ENCODE peak calls at places on chromosomes 4 and X, in eight cellular contexts. One of them, this sample, is unnamed.

GRCh38 chr4:104795264-104795934 is 300.7 kb upstream of the CXXC4 start:
- DNase-seq in occipital lobe: no peak
- DNase-seq in activated naive CD4-positive, alpha-beta T cell treated with anti-CD3 and anti-CD28 coated beads, Interleukin-2, amount 10 ng/mL, durations not matched to agents 7 days and 5 days: no peak
- DNase-seq in adipocyte: no peak
- DNase-seq in stimulated activated CD4-positive, alpha-beta T cell treated with anti-CD3 and anti-CD28 coated beads, Interleukin-4, amount 100 ng/mL, for 4 hours: no peak
- DNase-seq in hepatocyte: no peak
- DNase-seq in H9: no peak
- DNase-seq in GM04504: no peak
- DNase-seq in this sample: no peak

GRCh38 chr4:164616961-164617360 is 137.0 kb upstream of the SMIM31 start:
- DNase-seq in GM04504: no peak
- DNase-seq in activated naive CD4-positive, alpha-beta T cell treated with anti-CD3 and anti-CD28 coated beads, Interleukin-2, amount 10 ng/mL, durations not matched to agents 7 days and 5 days: no peak
- DNase-seq in stimulated activated CD4-positive, alpha-beta T cell treated with anti-CD3 and anti-CD28 coated beads, Interleukin-4, amount 100 ng/mL, for 4 hours: no peak
- DNase-seq in hepatocyte: no peak
- DNase-seq in occipital lobe: no peak
- DNase-seq in H9: no peak
- DNase-seq in adipocyte: no peak
- DNase-seq in this sample: no peak

GRCh38 chr4:6763330-6763851 is 19.1 kb upstream of the KIAA0232 start:
- DNase-seq in GM04504: no peak
- DNase-seq in H9: no peak
- DNase-seq in stimulated activated CD4-positive, alpha-beta T cell treated with anti-CD3 and anti-CD28 coated beads, Interleukin-4, amount 100 ng/mL, for 4 hours: no peak
- DNase-seq in adipocyte: no peak
- DNase-seq in occipital lobe: no peak
- DNase-seq in hepatocyte: no peak
- DNase-seq in activated naive CD4-positive, alpha-beta T cell treated with anti-CD3 and anti-CD28 coated beads, Interleukin-2, amount 10 ng/mL, durations not matched to agents 7 days and 5 days: no peak
- DNase-seq in this sample: peak; percentile 68

GRCh38 chr4:83725076-83726074 is 189.5 kb downstream of the GPAT3 start:
- DNase-seq in GM04504: no peak
- DNase-seq in hepatocyte: no peak
- DNase-seq in adipocyte: no peak
- DNase-seq in H9: no peak
- DNase-seq in occipital lobe: no peak
- DNase-seq in activated naive CD4-positive, alpha-beta T cell treated with anti-CD3 and anti-CD28 coated beads, Interleukin-2, amount 10 ng/mL, durations not matched to agents 7 days and 5 days: no peak
- DNase-seq in stimulated activated CD4-positive, alpha-beta T cell treated with anti-CD3 and anti-CD28 coated beads, Interleukin-4, amount 100 ng/mL, for 4 hours: no peak
- DNase-seq in this sample: no peak

GRCh38 chr4:972651-973424 is 531 bp downstream of the DGKQ start:
- DNase-seq in activated naive CD4-positive, alpha-beta T cell treated with anti-CD3 and anti-CD28 coated beads, Interleukin-2, amount 10 ng/mL, durations not matched to agents 7 days and 5 days: peak; percentile 78
- DNase-seq in H9: no peak
- DNase-seq in stimulated activated CD4-positive, alpha-beta T cell treated with anti-CD3 and anti-CD28 coated beads, Interleukin-4, amount 100 ng/mL, for 4 hours: peak; percentile 61
- DNase-seq in occipital lobe: no peak
- DNase-seq in hepatocyte: peak; percentile 57
- DNase-seq in adipocyte: peak; percentile 64
- DNase-seq in GM04504: no peak
- DNase-seq in this sample: peak; percentile 70

GRCh38 chr4:54929459-54929858 is 195.9 kb downstream of the KDR start:
- DNase-seq in H9: no peak
- DNase-seq in adipocyte: peak; percentile 1
- DNase-seq in GM04504: no peak
- DNase-seq in hepatocyte: no peak
- DNase-seq in occipital lobe: no peak
- DNase-seq in stimulated activated CD4-positive, alpha-beta T cell treated with anti-CD3 and anti-CD28 coated beads, Interleukin-4, amount 100 ng/mL, for 4 hours: no peak
- DNase-seq in activated naive CD4-positive, alpha-beta T cell treated with anti-CD3 and anti-CD28 coated beads, Interleukin-2, amount 10 ng/mL, durations not matched to agents 7 days and 5 days: no peak
- DNase-seq in this sample: no peak

GRCh38 chr4:80202784-80203553 is 5.7 kb downstream of the PRDM8 start:
- DNase-seq in adipocyte: peak; percentile 71
- DNase-seq in H9: peak; percentile 66
- DNase-seq in activated naive CD4-positive, alpha-beta T cell treated with anti-CD3 and anti-CD28 coated beads, Interleukin-2, amount 10 ng/mL, durations not matched to agents 7 days and 5 days: peak; percentile 76
- DNase-seq in occipital lobe: no peak
- DNase-seq in GM04504: no peak
- DNase-seq in hepatocyte: peak; percentile 38
- DNase-seq in stimulated activated CD4-positive, alpha-beta T cell treated with anti-CD3 and anti-CD28 coated beads, Interleukin-4, amount 100 ng/mL, for 4 hours: peak; percentile 34
- DNase-seq in this sample: no peak

GRCh38 chr4:41611881-41612871 is 74.2 kb downstream of the LIMCH1 start:
- DNase-seq in stimulated activated CD4-positive, alpha-beta T cell treated with anti-CD3 and anti-CD28 coated beads, Interleukin-4, amount 100 ng/mL, for 4 hours: no peak
- DNase-seq in activated naive CD4-positive, alpha-beta T cell treated with anti-CD3 and anti-CD28 coated beads, Interleukin-2, amount 10 ng/mL, durations not matched to agents 7 days and 5 days: no peak
- DNase-seq in occipital lobe: peak; percentile 77
- DNase-seq in hepatocyte: peak; percentile 55
- DNase-seq in H9: peak; percentile 36
- DNase-seq in adipocyte: peak; percentile 39
- DNase-seq in GM04504: peak; percentile 35
- DNase-seq in this sample: peak; percentile 45

GRCh38 chr4:10605746-10606482 is 78.7 kb downstream of the CLNK start:
- DNase-seq in GM04504: no peak
- DNase-seq in activated naive CD4-positive, alpha-beta T cell treated with anti-CD3 and anti-CD28 coated beads, Interleukin-2, amount 10 ng/mL, durations not matched to agents 7 days and 5 days: no peak
- DNase-seq in hepatocyte: no peak
- DNase-seq in stimulated activated CD4-positive, alpha-beta T cell treated with anti-CD3 and anti-CD28 coated beads, Interleukin-4, amount 100 ng/mL, for 4 hours: no peak
- DNase-seq in occipital lobe: no peak
- DNase-seq in adipocyte: peak; percentile 47
- DNase-seq in H9: no peak
- DNase-seq in this sample: no peak

GRCh38 chrX:7263961-7264360 is 116.0 kb upstream of the PUDP start:
- DNase-seq in hepatocyte: no peak
- DNase-seq in stimulated activated CD4-positive, alpha-beta T cell treated with anti-CD3 and anti-CD28 coated beads, Interleukin-4, amount 100 ng/mL, for 4 hours: no peak
- DNase-seq in occipital lobe: no peak
- DNase-seq in H9: no peak
- DNase-seq in adipocyte: no peak
- DNase-seq in GM04504: no peak
- DNase-seq in activated naive CD4-positive, alpha-beta T cell treated with anti-CD3 and anti-CD28 coated beads, Interleukin-2, amount 10 ng/mL, durations not matched to agents 7 days and 5 days: no peak
- DNase-seq in this sample: no peak

GRCh38 chr4:140083320-140083719 is 70.7 kb downstream of the MAML3 start:
- DNase-seq in GM04504: no peak
- DNase-seq in occipital lobe: no peak
- DNase-seq in stimulated activated CD4-positive, alpha-beta T cell treated with anti-CD3 and anti-CD28 coated beads, Interleukin-4, amount 100 ng/mL, for 4 hours: no peak
- DNase-seq in hepatocyte: no peak
- DNase-seq in H9: no peak
- DNase-seq in adipocyte: no peak
- DNase-seq in activated naive CD4-positive, alpha-beta T cell treated with anti-CD3 and anti-CD28 coated beads, Interleukin-2, amount 10 ng/mL, durations not matched to agents 7 days and 5 days: no peak
- DNase-seq in this sample: no peak